ENCODE peak calls at places on chromosome 19, in ten cellular contexts. M is CD4-positive, alpha-beta T cell; L is mucosa of gallbladder; E is ovary; K is neural progenitor cell; G is mesothelial cell of epicardium; S is stimulated activated CD4-positive, alpha-beta T cell treated with anti-CD3 and anti-CD28 coated beads, Interleukin-12 subunit alpha, Interleukin-12 subunit beta, amount 100 ng/mL, for 24 hours; F is GM23248; N is effector CD4-positive, alpha-beta T cell; W is stimulated activated naive CD4-positive, alpha-beta T cell treated with Interleukin-2 at 50 U/mL for 16 hours. I is an unnamed sample.

GRCh38 chr19:3548594-3548993 is 8.8 kb downstream of the MFSD12 start:
- DNase-seq in E (no peak), K (no peak), F (no peak), G (no peak), L (no peak), N (no peak), S (no peak), M (no peak), W (no peak), I (no peak)

GRCh38 chr19:52296400-52296772 is 583 bp upstream of the ZNF480 start:
- DNase-seq in E (no peak), G (no peak), K (no peak), W (no peak), F (peak), N (no peak), M (no peak), S (no peak), L (no peak), I (no peak)

GRCh38 chr19:778910-779653 is 18.2 kb upstream of the PTBP1 start:
- DNase-seq in G (no peak), M (no peak), K (no peak), E (peak), F (peak), L (peak), N (no peak), S (no peak), W (no peak), I (no peak)

GRCh38 chr19:13681509-13681908 is 82.8 kb upstream of the MRI1 start:
- DNase-seq in N (no peak), M (no peak), G (no peak), W (no peak), F (peak), S (no peak), L (no peak), K (no peak), E (no peak), I (no peak)

GRCh38 chr19:6423499-6424189 is 967 bp downstream of the KHSRP start:
- DNase-seq in G (no peak), S (no peak), M (no peak), F (peak), E (no peak), L (no peak), N (no peak), W (peak), K (peak), I (no peak)

GRCh38 chr19:32223595-32224370 is 121.6 kb upstream of the ZNF507 start:
- DNase-seq in G (no peak), M (no peak), L (no peak), S (no peak), N (no peak), E (no peak), W (no peak), K (peak), F (no peak), I (no peak)

GRCh38 chr19:47598407-47599349 is 10.3 kb upstream of the BICRA start:
- DNase-seq in K (peak), G (peak), S (no peak), F (peak), N (no peak), L (peak), M (no peak), E (peak), W (no peak), I (no peak)

GRCh38 chr19:48933382-48933932 is at the start of gene DHDH:
- DNase-seq in K (peak), M (peak), E (peak), S (peak), N (peak), G (peak), W (peak), L (peak), F (peak), I (peak)

GRCh38 chr19:39342647-39343305 is 555 bp downstream of the SAMD4B start:
- DNase-seq in M (no peak), L (no peak), S (no peak), F (peak), N (no peak), E (peak), W (no peak), K (peak), G (peak), I (no peak)

GRCh38 chr19:52464798-52465470 is 11.6 kb downstream of the ZNF578 start:
- DNase-seq in G (no peak), L (no peak), F (peak), S (no peak), W (no peak), E (no peak), M (no peak), K (peak), N (no peak), I (no peak)

GRCh38 chr19:46350758-46351159 is 3.9 kb downstream of the PPP5C start:
- DNase-seq in G (no peak), N (no peak), M (no peak), L (no peak), K (no peak), E (no peak), W (peak), F (no peak), S (no peak), I (no peak)

GRCh38 chr19:7541481-7541824 is 5.9 kb downstream of the PNPLA6 start:
- DNase-seq in F (no peak), L (no peak), S (no peak), K (no peak), N (no peak), M (no peak), E (no peak), G (no peak), W (no peak), I (no peak)

GRCh38 chr19:15260939-15261338 is 28.7 kb upstream of the EPHX3 start:
- DNase-seq in L (no peak), M (no peak), F (peak), G (no peak), K (peak), S (no peak), N (no peak), W (no peak), E (no peak), I (no peak)

GRCh38 chr19:4343056-4343844 is at the start of gene MPND:
- DNase-seq in N (peak), L (peak), W (peak), E (peak), G (peak), S (peak), F (peak), M (peak), K (peak), I (peak)

GRCh38 chr19:46221981-46222610 is 7.4 kb upstream of the IGFL1 start:
- DNase-seq in N (no peak), K (no peak), G (no peak), L (peak), E (peak), S (no peak), M (no peak), W (no peak), F (peak), I (no peak)

GRCh38 chr19:47444388-47444821 is 25.1 kb upstream of the MEIS3 start:
- DNase-seq in G (peak), S (no peak), W (no peak), N (peak), K (peak), L (no peak), M (peak), F (no peak), E (no peak), I (no peak)

GRCh38 chr19:18629166-18630088 is 7.4 kb upstream of the KLHL26 start:
- DNase-seq in M (no peak), S (no peak), F (no peak), E (no peak), L (no peak), N (no peak), G (no peak), K (peak), W (no peak), I (no peak)

GRCh38 chr19:2309734-2310362 is 1.9 kb upstream of the LINGO3 start:
- DNase-seq in N (no peak), W (no peak), F (peak), L (no peak), E (no peak), G (no peak), M (no peak), S (no peak), K (no peak), I (no peak)

GRCh38 chr19:13055213-13056051 is 47.2 kb downstream of the LYL1 start:
- DNase-seq in M (no peak), F (peak), K (peak), S (no peak), E (peak), W (no peak), L (peak), N (no peak), G (peak), I (no peak)

GRCh38 chr19:43148233-43148632 is 38.1 kb downstream of the PSG5 start:
- DNase-seq in E (no peak), F (peak), W (no peak), N (no peak), S (no peak), K (no peak), G (no peak), M (no peak), L (no peak), I (no peak)

GRCh38 chr19:10915511-10916091 is 12.8 kb downstream of the YIPF2 start:
- DNase-seq in W (no peak), E (no peak), S (no peak), G (no peak), M (no peak), F (peak), L (no peak), K (no peak), N (no peak), I (no peak)